ENCODE peak calls at places on chromosome 18, in four cellular contexts. U is hepatocyte, S is GM23248, D is HCT116. C is an unnamed sample.

GRCh38 chr18:8904316-8904715 is 198.2 kb upstream of the NDUFV2 start:
- DNase-seq in U (no peak), S (no peak), D (no peak), C (no peak)

GRCh38 chr18:4358618-4359017 is 96.5 kb downstream of the DLGAP1 start:
- DNase-seq in U (no peak), S (no peak), D (no peak), C (no peak)

GRCh38 chr18:8735274-8735673 is 29.9 kb downstream of the MTCL1 start:
- DNase-seq in U (no peak), S (no peak), D (no peak), C (no peak)

GRCh38 chr18:36120297-36120696 is 8.8 kb downstream of the SLC39A6 start:
- DNase-seq in U (no peak), S (no peak), D (no peak), C (no peak)

GRCh38 chr18:3221496-3221895 is 1.7 kb upstream of the MYOM1 start:
- DNase-seq in U (no peak), S (no peak), D (no peak), C (no peak)

GRCh38 chr18:71388148-71388547 is 1099.3 kb downstream of the SOCS6 start:
- DNase-seq in U (no peak), S (no peak), D (no peak), C (no peak)

GRCh38 chr18:13823707-13824395 is at the start of gene MC5R:
- DNase-seq in U (peak; percentile 83), S (peak; percentile 82), D (no peak), C (peak; percentile 61)

GRCh38 chr18:66682855-66683322 is 79.0 kb upstream of the CDH19 start:
- DNase-seq in U (no peak), S (no peak), D (no peak), C (no peak)

GRCh38 chr18:22988208-22988607 is 55.1 kb downstream of the RBBP8 start:
- DNase-seq in U (no peak), S (no peak), D (no peak), C (no peak)

GRCh38 chr18:34158881-34159690 is 65.6 kb downstream of the NOL4 start:
- DNase-seq in U (peak; percentile 64), S (peak; percentile 10), D (no peak), C (no peak)

GRCh38 chr18:12287684-12288405 is 20.2 kb upstream of the TUBB6 start:
- DNase-seq in U (peak; percentile 84), S (peak; percentile 96), D (peak; percentile 54), C (peak; percentile 85)

GRCh38 chr18:27921904-27922541 is 254.9 kb downstream of the CDH2 start:
- DNase-seq in U (peak; percentile 68), S (peak; percentile 49), D (peak; percentile 32), C (peak; percentile 94)

GRCh38 chr18:10500038-10500437 is 25.8 kb upstream of the NAPG start:
- DNase-seq in U (no peak), S (no peak), D (no peak), C (no peak)

GRCh38 chr18:49722472-49722871 is 90.9 kb downstream of the ACAA2 start:
- DNase-seq in U (no peak), S (no peak), D (no peak), C (no peak)
- TF ChIP-seq EZH2phosphoT487 in U (no peak), S (no peak), D (no peak), C (no peak)

GRCh38 chr18:78976697-78977626 is 2.7 kb upstream of the SALL3 start:
- DNase-seq in U (no peak), S (no peak), D (no peak), C (no peak)
- TF ChIP-seq EZH2 in U (peak; percentile 75), S (peak; percentile 72), D (no peak), C (no peak)

GRCh38 chr18:77049938-77050337 is 82.6 kb downstream of the MBP start:
- DNase-seq in U (no peak), S (peak; percentile 78), D (no peak), C (no peak)
- TF ChIP-seq EZH2phosphoT487 in U (no peak), S (no peak), D (no peak), C (no peak)

GRCh38 chr18:59268127-59268721 is 5.0 kb downstream of the RAX start:
- DNase-seq in U (no peak), S (no peak), D (no peak), C (no peak)

GRCh38 chr18:59270689-59271257 is 2.5 kb downstream of the RAX start:
- DNase-seq in U (no peak), S (no peak), D (no peak), C (no peak)

GRCh38 chr18:59268722-59269562 is 4.3 kb downstream of the RAX start:
- DNase-seq in U (peak; percentile 80), S (peak; percentile 52), D (no peak), C (peak; percentile 51)

GRCh38 chr18:59271606-59272220 is 1.5 kb downstream of the RAX start:
- DNase-seq in U (no peak), S (no peak), D (no peak), C (no peak)

GRCh38 chr18:59269563-59270214 is 3.6 kb downstream of the RAX start:
- DNase-seq in U (no peak), S (no peak), D (no peak), C (no peak)
- TF ChIP-seq EZH2 in U (peak; percentile 68), S (peak; percentile 95), D (no peak), C (no peak)

DNA sequence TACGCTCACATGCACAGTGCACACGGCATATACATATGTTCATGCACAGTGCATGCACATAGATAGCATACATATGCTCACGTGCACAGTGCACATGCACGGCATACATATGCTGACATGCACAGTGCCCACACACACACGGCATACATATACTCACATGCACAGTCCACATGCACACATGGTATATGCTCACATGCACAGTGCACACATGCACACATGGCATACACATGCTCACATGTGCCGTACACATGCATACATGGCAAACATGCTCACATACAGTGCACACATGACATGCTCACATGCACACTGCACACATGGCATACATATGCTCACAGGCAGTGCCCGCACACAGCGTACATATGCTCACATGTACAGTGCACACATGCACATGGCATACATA is 97.7 kb upstream of the CTDP1 start:
- DNase-seq in U (no peak), S (no peak), D (no peak), C (no peak)
- TF ChIP-seq EZH2phosphoT487 in U (no peak), S (no peak), D (no peak), C (no peak)

DNA sequence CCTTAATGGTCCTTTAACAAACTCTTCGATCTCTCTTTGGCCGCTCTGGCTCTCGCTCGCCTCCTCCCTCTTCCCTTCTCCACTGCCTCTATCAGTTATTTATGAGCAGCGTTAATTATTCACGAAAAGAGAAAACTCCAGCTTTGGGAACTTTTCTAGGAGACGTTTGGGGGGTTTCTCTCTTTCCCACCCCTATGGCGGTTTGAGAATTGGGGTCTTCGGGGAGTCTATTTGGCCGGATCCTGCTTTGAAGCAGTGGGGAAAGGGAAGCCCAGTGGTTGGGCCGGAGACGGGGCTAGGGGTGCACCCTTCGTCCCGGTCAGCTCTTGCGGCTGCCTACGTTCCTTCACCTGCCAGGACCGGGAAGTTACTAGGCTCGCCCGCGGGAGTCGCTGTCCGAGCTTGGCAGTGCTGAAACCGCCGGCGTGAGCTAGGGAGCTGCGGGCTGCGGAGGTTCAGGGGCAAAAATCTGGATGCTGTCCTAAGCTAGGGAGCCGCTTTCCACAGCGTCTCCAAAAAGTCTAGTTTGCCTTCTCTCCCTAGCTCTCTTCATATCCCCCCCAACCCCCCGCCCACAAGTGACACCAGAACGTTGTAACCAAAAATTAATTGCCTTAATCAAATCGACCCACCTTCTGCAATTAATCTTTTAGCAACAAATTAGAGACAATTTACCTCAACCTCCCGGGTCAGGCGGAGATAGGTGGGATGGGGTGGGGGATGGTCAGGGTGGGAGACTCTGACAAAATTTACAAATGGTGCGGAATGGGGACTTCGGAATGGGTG is 8.9 kb upstream of the SKOR2 start:
- DNase-seq in U (peak; percentile 81), S (peak; percentile 61), D (no peak), C (peak; percentile 9)
- TF ChIP-seq EZH2 in U (peak; percentile 19), S (peak; percentile 53), D (no peak), C (no peak)

DNA sequence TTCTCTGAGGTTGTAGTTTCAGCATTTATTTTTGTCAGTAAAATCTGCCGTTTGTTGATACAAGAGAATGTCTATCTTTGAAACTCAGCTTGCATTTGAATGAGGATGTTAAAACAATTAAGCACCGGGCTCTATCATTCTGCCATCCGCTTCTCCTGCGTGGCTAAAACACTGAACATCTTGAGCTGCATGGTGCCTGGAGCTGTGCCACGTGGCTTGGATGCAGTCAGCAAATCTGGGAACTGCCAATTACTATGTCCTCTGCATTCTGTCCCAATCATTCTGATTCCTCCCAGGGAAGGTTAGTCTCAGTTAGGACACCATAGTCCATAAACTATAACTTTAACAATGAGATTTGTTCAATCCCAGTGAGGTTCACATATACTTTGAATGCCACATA is 598.4 kb downstream of the FBXO15 start:
- DNase-seq in U (no peak), S (peak; percentile 3), D (no peak), C (no peak)
- TF ChIP-seq EZH2phosphoT487 in U (no peak), S (no peak), D (no peak), C (no peak)

DNA sequence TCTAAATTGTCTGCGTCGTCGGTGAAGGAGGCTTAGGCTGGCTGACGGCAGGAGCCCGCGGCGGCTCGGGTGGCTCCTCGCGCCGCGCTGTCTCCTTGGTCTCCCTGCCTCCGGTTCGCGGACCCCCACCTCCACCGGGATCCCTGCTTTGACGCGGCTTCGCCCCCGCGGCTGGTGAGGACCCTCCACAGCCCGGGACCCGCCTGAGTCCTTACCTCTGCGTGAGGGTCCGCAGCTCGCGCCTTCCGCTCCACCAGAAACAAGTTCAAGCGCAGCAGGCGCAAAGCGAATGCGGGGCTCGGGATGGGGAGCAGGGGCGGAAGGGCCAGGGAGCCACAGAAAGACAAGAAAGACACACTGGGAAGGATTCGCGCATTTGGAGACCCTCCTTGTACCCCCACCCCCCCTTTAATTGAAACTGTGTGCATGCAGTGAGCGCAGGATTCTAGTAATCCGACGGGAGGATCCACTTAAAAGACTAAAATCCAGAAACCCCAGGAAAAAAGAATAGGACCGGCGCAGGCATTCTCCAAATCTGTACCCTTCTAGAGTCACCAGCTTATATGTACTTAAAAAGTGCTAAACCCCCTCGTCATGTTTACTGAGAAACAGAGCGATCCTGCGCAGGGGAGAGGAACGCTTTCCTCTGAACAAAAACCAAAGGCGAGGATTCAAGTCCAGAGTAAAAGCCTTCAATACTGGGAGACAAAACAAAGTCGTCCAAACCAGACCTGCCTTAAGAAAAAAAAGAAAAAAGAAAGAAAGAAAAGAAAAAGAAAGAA is 3.8 kb downstream of the PTGR3 start:
- DNase-seq in U (no peak), S (no peak), D (no peak), C (no peak)
- TF ChIP-seq EZH2 in U (peak; percentile 59), S (no peak), D (no peak), C (no peak)

DNA sequence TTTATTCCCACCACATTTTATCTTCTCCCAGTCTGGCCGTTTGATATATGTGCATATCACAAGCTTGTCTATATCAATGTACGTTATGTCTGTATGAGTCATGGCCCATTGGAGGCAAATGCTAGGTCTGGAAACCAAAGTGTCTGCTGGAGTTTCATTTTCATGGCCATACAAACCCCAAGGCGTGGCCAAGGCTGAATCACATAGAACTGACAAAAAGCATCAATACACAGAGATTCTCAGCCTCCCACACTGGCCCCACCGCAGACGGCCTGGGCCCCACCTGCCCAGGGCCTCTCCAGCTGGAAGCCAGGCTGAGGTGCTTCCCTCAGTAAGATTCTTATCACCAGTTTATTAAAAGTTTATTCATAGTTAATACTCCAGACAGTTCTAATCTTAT is 40.5 kb upstream of the SALL3 start:
- DNase-seq in U (no peak), S (no peak), D (no peak), C (no peak)
- TF ChIP-seq EZH2phosphoT487 in U (no peak), S (no peak), D (no peak), C (no peak)

GRCh38 chr18:31204833-31205232 is 42.2 kb upstream of the DSC1 start:
- DNase-seq in U (no peak), S (no peak), D (no peak), C (no peak)
- TF ChIP-seq EZH2 in U (no peak), S (no peak), D (no peak), C (no peak)